ENCODE peak calls at places on chromosomes 7 and 10, in seven cellular contexts. E is MM.1S, I is brain microvascular endothelial cell, U is small intestine, Z is adipocyte, D is mucosa of descending colon, X is tibial artery. B is an unnamed sample.

GRCh38 chr10:22913474-22914092 is 14.3 kb upstream of the ARMC3 start:
- DNase-seq in E (no peak), I (no peak), D (no peak), Z (no peak), X (no peak), U (no peak), B (no peak)

GRCh38 chr7:107180378-107180777 is 11.6 kb downstream of the HBP1 start:
- DNase-seq in E (no peak), D (no peak), I (peak; percentile 62), U (peak; percentile 30), Z (peak; percentile 86), X (no peak), B (no peak)

GRCh38 chr7:68875857-68876256 is 722.4 kb upstream of the AUTS2 start:
- DNase-seq in I (no peak), U (no peak), E (no peak), D (no peak), X (no peak), Z (no peak), B (no peak)

GRCh38 chr7:48708635-48709034 is 215.7 kb upstream of the CDC14C start:
- DNase-seq in U (no peak), E (no peak), Z (no peak), I (no peak), X (no peak), D (no peak), B (no peak)

GRCh38 chr10:59830601-59831259 is 75.6 kb downstream of the CCDC6 start:
- DNase-seq in I (peak; percentile 54), E (peak; percentile 37), D (no peak), U (peak; percentile 67), X (no peak), Z (peak; percentile 61), B (no peak)

GRCh38 chr10:73251683-73252444 is 580 bp downstream of the MRPS16 start:
- DNase-seq in U (peak; percentile 15), X (no peak), D (peak; percentile 37), I (no peak), Z (peak; percentile 16), E (peak; percentile 10), B (peak; percentile 11)

GRCh38 chr7:127417346-127417745 is 24.8 kb upstream of the ZNF800 start:
- DNase-seq in U (no peak), I (no peak), E (peak; percentile 92), Z (no peak), X (no peak), D (no peak), B (no peak)

GRCh38 chr10:104435822-104436221 is 82.2 kb downstream of the CFAP58 start:
- DNase-seq in I (no peak), X (no peak), D (no peak), Z (peak; percentile 79), U (no peak), E (no peak), B (no peak)

GRCh38 chr7:24975647-24976260 is 4.2 kb downstream of the OSBPL3 start:
- DNase-seq in I (no peak), Z (peak; percentile 52), U (no peak), X (no peak), D (no peak), E (no peak), B (no peak)

GRCh38 chr7:40799-41750 is 151.3 kb upstream of the FAM20C start:
- DNase-seq in X (no peak), D (no peak), U (no peak), E (no peak), I (no peak), Z (no peak), B (no peak)

GRCh38 chr7:23468721-23469149 is 1.6 kb downstream of the IGF2BP3 start:
- DNase-seq in U (no peak), E (no peak), D (no peak), Z (no peak), X (no peak), I (no peak), B (no peak)

GRCh38 chr7:70380315-70381027 is 751.5 kb upstream of the GALNT17 start:
- DNase-seq in X (peak; percentile 77), I (no peak), Z (peak; percentile 57), U (no peak), E (no peak), D (no peak), B (no peak)

GRCh38 chr7:100102950-100103840 is 1.8 kb downstream of the AP4M1 start:
- DNase-seq in U (no peak), X (no peak), E (no peak), Z (no peak), I (peak; percentile 89), D (no peak), B (no peak)

GRCh38 chr10:104040862-104041789 is 44.6 kb downstream of the COL17A1 start:
- DNase-seq in D (no peak), U (no peak), E (no peak), X (no peak), Z (no peak), I (no peak), B (no peak)

GRCh38 chr7:137760111-137760510 is 86.7 kb downstream of the DGKI start:
- DNase-seq in U (no peak), Z (no peak), I (no peak), D (no peak), E (no peak), X (no peak), B (no peak)

GRCh38 chr10:131885391-131886165 is 15.2 kb upstream of the PPP2R2D start:
- DNase-seq in Z (peak; percentile 83), X (peak; percentile 79), I (peak; percentile 39), D (peak; percentile 89), U (peak; percentile 75), E (peak; percentile 22), B (peak; percentile 67)

GRCh38 chr7:51229106-51229537 is 87.5 kb downstream of the COBL start:
- DNase-seq in X (no peak), E (no peak), Z (no peak), I (no peak), U (no peak), D (no peak), B (no peak)

GRCh38 chr7:13992621-13992982 is 3.1 kb upstream of the ETV1 start:
- DNase-seq in I (no peak), Z (peak; percentile 22), X (no peak), U (no peak), E (no peak), D (no peak), B (no peak)

GRCh38 chr10:86535057-86535882 is 13.7 kb upstream of the WAPL start:
- DNase-seq in X (peak; percentile 87), E (no peak), U (peak; percentile 92), Z (no peak), D (peak; percentile 94), I (no peak), B (peak; percentile 46)

GRCh38 chr7:680411-681127 is 45.9 kb upstream of the DNAAF5 start:
- DNase-seq in Z (no peak), U (no peak), X (peak; percentile 44), I (no peak), D (peak; percentile 7), E (no peak), B (no peak)

DNA sequence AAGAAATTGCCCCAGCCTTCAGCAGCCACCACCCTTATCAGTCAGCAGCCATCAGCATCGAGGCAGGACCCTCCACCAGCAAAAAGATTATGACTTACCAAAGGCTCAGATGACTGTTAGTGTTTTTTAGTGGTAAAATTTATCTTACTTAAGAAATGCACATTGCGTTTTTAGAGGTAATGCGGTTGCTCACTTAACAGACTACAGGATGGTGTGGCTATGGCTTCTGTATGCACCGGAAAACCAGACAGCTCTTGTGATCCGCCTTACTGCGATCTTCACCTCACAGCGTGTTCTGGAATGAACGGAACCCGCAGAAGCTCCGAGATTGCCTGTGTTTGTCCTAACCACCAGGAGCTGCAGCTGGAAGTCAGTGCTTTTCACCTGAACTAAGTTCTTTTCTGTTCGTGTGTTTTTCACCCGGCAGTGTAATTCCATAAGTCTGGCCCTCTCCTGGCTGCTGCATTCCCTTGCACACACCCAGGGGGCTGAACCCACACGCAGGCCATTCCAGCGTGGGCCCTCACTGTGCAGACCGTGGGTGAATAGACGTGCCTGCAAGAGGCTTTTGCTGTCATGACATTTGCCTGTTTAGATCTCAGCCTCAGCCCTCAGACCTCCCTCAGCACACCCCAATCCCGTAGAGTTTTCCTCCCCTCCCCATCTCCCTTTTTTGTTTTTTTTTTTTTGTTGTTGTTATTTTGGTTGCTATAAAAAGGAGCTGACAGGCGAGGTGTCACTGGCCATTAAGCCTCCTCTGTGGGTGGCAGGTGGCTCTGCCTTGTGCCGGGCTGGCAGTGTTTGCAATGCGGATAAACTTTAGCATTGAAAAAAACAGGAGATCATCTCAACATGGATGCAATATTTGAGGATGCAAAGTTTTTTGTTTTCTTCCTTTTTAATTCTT is 58.4 kb downstream of the WDR37 start:
- DNase-seq in D (no peak), X (no peak), I (no peak), Z (no peak), E (no peak), U (no peak), B (no peak)
- H3K36me3 ChIP-seq in D (no peaks in the 10 kb centered on the region), X (peaks cover 47% of the 10 kb centered on the region), I (peaks cover 47% of the 10 kb centered on the region), Z (peaks cover 86% of the 10 kb centered on the region), E (peaks cover 3% of the 10 kb centered on the region), U (peaks cover 4% of the 10 kb centered on the region), B (peaks cover 16% of the 10 kb centered on the region)

DNA sequence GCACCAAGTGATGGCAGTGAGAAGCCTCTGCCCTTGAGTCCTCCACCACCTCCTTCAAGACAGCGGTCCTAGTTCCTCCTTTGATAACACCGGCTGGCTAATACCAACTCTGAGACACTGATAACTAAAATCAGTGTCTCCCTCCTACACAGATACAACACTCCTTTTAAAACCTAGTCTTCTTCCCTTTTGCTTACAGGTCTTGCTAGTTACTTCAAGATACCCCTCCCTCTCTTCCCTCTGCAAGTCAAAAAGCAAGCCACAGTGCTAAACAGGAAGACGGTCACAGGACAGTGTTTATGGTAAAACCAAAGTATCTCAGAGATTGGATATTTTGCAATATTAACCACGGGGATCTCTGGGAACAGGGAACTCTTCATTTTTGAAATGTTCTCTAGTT is 4.6 kb downstream of the AKR1B1 start:
- DNase-seq in Z (no peak), X (no peak), I (no peak), E (no peak), D (no peak), U (no peak), B (no peak)
- H3K4me3 ChIP-seq in Z (no peak overlapping the region), X (no peak overlapping the region), I (no peak overlapping the region), E (no peak overlapping the region), D (no peak overlapping the region), U (no peak overlapping the region), B (no peak overlapping the region)

DNA sequence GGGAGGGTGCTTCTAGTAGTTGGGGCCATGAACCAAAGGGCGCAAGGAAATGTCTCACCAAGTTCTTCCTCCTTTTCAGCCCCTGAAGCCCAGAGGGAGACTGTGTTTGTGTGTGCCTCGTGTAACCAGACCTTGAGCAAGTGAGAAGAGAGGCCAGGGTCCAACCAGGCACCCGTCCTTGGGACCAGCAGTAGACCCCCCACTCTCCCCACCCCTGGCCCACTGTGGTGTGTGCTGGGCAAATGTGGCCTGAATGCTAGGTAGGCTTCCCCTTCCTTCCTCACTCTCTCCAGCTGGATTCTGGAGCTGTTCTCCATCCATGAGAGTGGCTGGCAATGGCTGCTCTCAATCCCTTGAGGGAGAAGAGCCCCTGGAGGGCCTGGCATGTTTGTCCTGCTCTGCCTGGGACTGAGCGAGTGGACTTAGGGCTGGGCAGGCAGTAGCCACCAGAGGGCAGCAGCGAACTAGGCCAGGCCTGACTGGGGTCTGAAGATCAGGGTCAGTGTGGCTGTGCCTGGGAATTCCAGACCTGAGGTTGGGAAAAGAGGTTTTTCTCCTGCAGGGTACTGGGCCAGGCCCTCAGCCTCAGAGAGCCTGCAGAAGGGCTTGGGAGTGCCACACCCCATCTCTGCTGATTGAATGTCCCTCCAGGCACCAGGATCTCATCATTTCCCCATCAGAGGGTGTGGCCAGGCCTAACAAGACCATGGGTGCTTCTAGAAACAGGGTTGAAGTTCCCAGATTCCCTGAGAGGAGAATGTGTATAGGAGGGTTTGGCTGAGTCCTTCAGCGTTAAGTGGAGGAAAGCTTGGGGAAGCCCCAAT is 12.4 kb downstream of the SFRP5 start:
- DNase-seq in D (peak; percentile 73), E (peak; percentile 41), U (peak; percentile 60), I (peak; percentile 40), X (no peak), Z (peak; percentile 81), B (no peak)
- H3K36me3 ChIP-seq in D (no peaks in the 10 kb centered on the region), E (no peaks in the 10 kb centered on the region), U (peaks cover 22% of the 10 kb centered on the region), I (peaks cover 44% of the 10 kb centered on the region), X (peaks cover 39% of the 10 kb centered on the region), Z (peaks cover 51% of the 10 kb centered on the region), B (peaks cover 46% of the 10 kb centered on the region)

GRCh38 chr7:94630855-94631254 is 25.1 kb downstream of the SGCE start:
- DNase-seq in E (no peak), Z (no peak), U (no peak), D (no peak), I (peak; percentile 20), X (no peak), B (no peak)
- H3K4me3 ChIP-seq in E (no peak overlapping the region), Z (no peak overlapping the region), U (no peak overlapping the region), D (no peak overlapping the region), I (no peak overlapping the region), X (no peak overlapping the region), B (no peak overlapping the region)

B was measured in GM06990.